ENCODE peak calls at places on chromosomes 1 and 21, in nine cellular contexts. E, P, S, G, J, V, K, T and Q are unnamed samples.

GRCh38 chr1:243513726-243514491 is 258.1 kb downstream of the SDCCAG8 start:
- DNase-seq in E (no peak), P (peak; percentile 27), S (no peak), G (no peak), J (no peak), V (no peak), K (no peak), T (peak; percentile 34), Q (peak; percentile 25)

GRCh38 chr21:15009964-15010363 is 54.8 kb downstream of the NRIP1 start:
- DNase-seq in E (peak; percentile 63), P (peak; percentile 79), S (no peak), G (no peak), J (no peak), V (no peak), K (no peak), T (peak; percentile 79), Q (no peak)

GRCh38 chr1:185373813-185374524 is 56.9 kb upstream of the IVNS1ABP start:
- DNase-seq in E (peak; percentile 52), P (peak; percentile 14), S (no peak), G (peak; percentile 85), J (no peak), V (no peak), K (peak; percentile 52), T (peak; percentile 79), Q (peak; percentile 64)

GRCh38 chr1:205597691-205598314 is 34.0 kb downstream of the ELK4 start:
- DNase-seq in E (peak; percentile 67), P (peak; percentile 64), S (no peak), G (no peak), J (no peak), V (no peak), K (no peak), T (no peak), Q (no peak)

GRCh38 chr1:59484090-59484489 is 187.2 kb downstream of the FGGY start:
- DNase-seq in E (peak; percentile 86), P (peak; percentile 90), S (no peak), G (no peak), J (no peak), V (no peak), K (no peak), T (peak; percentile 83), Q (peak; percentile 78)

GRCh38 chr1:5835179-5835562 is 157.1 kb downstream of the NPHP4 start:
- DNase-seq in E (no peak), P (no peak), S (no peak), G (no peak), J (no peak), V (no peak), K (no peak), T (no peak), Q (no peak)

GRCh38 chr1:163826500-163826899 is 504.7 kb downstream of the NUF2 start:
- DNase-seq in E (no peak), P (no peak), S (no peak), G (no peak), J (no peak), V (no peak), K (no peak), T (no peak), Q (no peak)

GRCh38 chr1:86965012-86965826 is 50.8 kb downstream of the HS2ST1 start:
- DNase-seq in E (peak; percentile 73), P (peak; percentile 69), S (no peak), G (peak; percentile 36), J (no peak), V (no peak), K (no peak), T (peak; percentile 67), Q (peak; percentile 48)

GRCh38 chr1:41799723-41800122 is 119.0 kb downstream of the HIVEP3 start:
- DNase-seq in E (no peak), P (peak; percentile 39), S (no peak), G (peak; percentile 45), J (no peak), V (no peak), K (no peak), T (peak; percentile 48), Q (peak; percentile 21)

GRCh38 chr1:60596791-60597748 is 485.3 kb upstream of the NFIA start:
- DNase-seq in E (peak; percentile 76), P (no peak), S (no peak), G (no peak), J (no peak), V (no peak), K (no peak), T (peak; percentile 76), Q (no peak)

GRCh38 chr1:56972971-56973370 is 7.2 kb upstream of the C8B start:
- DNase-seq in E (no peak), P (no peak), S (no peak), G (no peak), J (no peak), V (no peak), K (no peak), T (no peak), Q (no peak)

GRCh38 chr1:192700834-192701271 is 64.9 kb downstream of the RGS13 start:
- DNase-seq in E (peak; percentile 84), P (peak; percentile 92), S (no peak), G (peak; percentile 76), J (no peak), V (no peak), K (no peak), T (peak; percentile 87), Q (peak; percentile 66)

GRCh38 chr1:6515771-6516170 is 24.3 kb upstream of the PLEKHG5 start:
- DNase-seq in E (no peak), P (no peak), S (no peak), G (no peak), J (no peak), V (no peak), K (no peak), T (peak; percentile 37), Q (no peak)

GRCh38 chr21:20459838-20460237 is 538.4 kb upstream of the NCAM2 start:
- DNase-seq in E (no peak), P (no peak), S (no peak), G (peak; percentile 41), J (no peak), V (no peak), K (no peak), T (no peak), Q (peak; percentile 29)

GRCh38 chr1:154791292-154792278 is 78.5 kb downstream of the KCNN3 start:
- DNase-seq in E (peak; percentile 46), P (peak; percentile 28), S (peak; percentile 75), G (peak; percentile 43), J (no peak), V (no peak), K (no peak), T (peak; percentile 69), Q (peak; percentile 87)

GRCh38 chr1:16617101-16617727 is 3.9 kb upstream of the NBPF1 start:
- DNase-seq in E (no peak), P (no peak), S (peak; percentile 17), G (no peak), J (peak; percentile 26), V (peak; percentile 94), K (no peak), T (no peak), Q (no peak)

GRCh38 chr1:165222580-165222979 is 133.9 kb downstream of the LMX1A start:
- DNase-seq in E (no peak), P (no peak), S (no peak), G (no peak), J (no peak), V (no peak), K (no peak), T (no peak), Q (peak; percentile 15)

GRCh38 chr1:31643976-31644559 is 608 bp downstream of the PEF1 start:
- DNase-seq in E (no peak), P (no peak), S (no peak), G (no peak), J (no peak), V (no peak), K (no peak), T (no peak), Q (no peak)

GRCh38 chr1:153658400-153659174 is at the start of gene SNAPIN:
- DNase-seq in E (peak; percentile 86), P (peak; percentile 86), S (peak; percentile 93), G (peak; percentile 92), J (peak; percentile 95), V (no peak), K (peak; percentile 92), T (peak; percentile 84), Q (peak; percentile 95)

GRCh38 chr1:93878501-93878888 is 511 bp downstream of the DNTTIP2 start:
- DNase-seq in E (peak; percentile 20), P (peak; percentile 7), S (no peak), G (peak; percentile 60), J (peak; percentile 45), V (no peak), K (no peak), T (peak; percentile 42), Q (peak; percentile 48)

GRCh38 chr1:230144765-230145504 is 77.9 kb downstream of the GALNT2 start:
- DNase-seq in E (no peak), P (no peak), S (no peak), G (no peak), J (no peak), V (no peak), K (no peak), T (no peak), Q (no peak)

GRCh38 chr1:192669174-192669573 is 33.2 kb downstream of the RGS13 start:
- DNase-seq in E (no peak), P (no peak), S (no peak), G (no peak), J (no peak), V (no peak), K (no peak), T (no peak), Q (no peak)

GRCh38 chr1:116477428-116477827 is 93.4 kb downstream of the CD58 start:
- DNase-seq in E (no peak), P (no peak), S (no peak), G (no peak), J (no peak), V (no peak), K (no peak), T (no peak), Q (no peak)
- TF ChIP-seq CTCF in E (no peak), P (no peak), S (no peak), G (no peak), J (peak; percentile 9), V (no peak), K (no peak), T (no peak), Q (no peak)

DNA sequence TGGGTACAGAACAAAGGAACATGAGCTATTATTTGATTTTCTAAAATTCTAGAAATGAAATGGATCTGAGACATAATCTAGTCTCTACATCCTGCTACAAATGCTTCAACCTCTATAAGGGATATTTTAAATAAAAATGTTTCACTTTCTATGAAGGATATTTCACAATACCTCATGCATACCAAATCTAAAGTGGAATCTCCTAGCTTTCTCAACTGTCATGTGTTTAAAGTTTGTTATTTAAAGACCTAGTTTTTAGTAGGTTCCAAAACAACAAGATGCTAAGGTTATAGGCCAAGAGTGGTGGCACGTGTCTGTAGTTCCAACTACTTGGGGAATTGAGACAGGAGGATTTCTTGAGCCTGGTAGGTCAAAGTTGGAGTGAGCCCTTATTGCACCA is 47.6 kb downstream of the KDM5B start:
- DNase-seq in E (peak; percentile 22), P (no peak), S (no peak), G (no peak), J (no peak), V (no peak), K (no peak), T (peak; percentile 15), Q (no peak)
- TF ChIP-seq CTCF in E (no peak), P (no peak), S (no peak), G (no peak), J (no peak), V (no peak), K (no peak), T (no peak), Q (no peak)

GRCh38 chr1:48552420-48552819 is 80.4 kb upstream of the SPATA6 start:
- DNase-seq in E (peak; percentile 13), P (no peak), S (no peak), G (peak; percentile 41), J (no peak), V (no peak), K (no peak), T (no peak), Q (peak; percentile 47)
- TF ChIP-seq CTCF in E (peak; percentile 24), P (no peak), S (no peak), G (peak; percentile 46), J (peak; percentile 25), V (no peak), K (no peak), T (no peak), Q (peak; percentile 23)

GRCh38 chr1:221693087-221693486 is 48.8 kb downstream of the DUSP10 start:
- DNase-seq in E (no peak), P (no peak), S (no peak), G (no peak), J (no peak), V (no peak), K (no peak), T (no peak), Q (no peak)
- TF ChIP-seq CTCF in E (no peak), P (no peak), S (no peak), G (no peak), J (no peak), V (no peak), K (no peak), T (no peak), Q (peak; percentile 9)